ENCODE peak calls at places on chromosomes 3 and 15, in eight cellular contexts. E is HL-60; C is astrocyte of the spinal cord; X is lung; S is AG09309; N is fibroblast of pulmonary artery; K is CD8-positive, alpha-beta T cell; Q is WERI-Rb-1. A is an unnamed sample.

GRCh38 chr15:38398134-38398533 is 55.8 kb upstream of the FAM98B start:
- DNase-seq in Q (no peak), S (peak; percentile 89), K (no peak), X (no peak), C (peak; percentile 99), N (peak; percentile 94), E (no peak), A (no peak)

GRCh38 chr15:54618120-54618519 is 578.6 kb downstream of the RSL24D1 start:
- DNase-seq in S (no peak), E (no peak), N (no peak), X (no peak), Q (no peak), K (no peak), C (no peak), A (no peak)

GRCh38 chr3:27319304-27319703 is 49.9 kb downstream of the NEK10 start:
- DNase-seq in X (no peak), N (no peak), C (no peak), E (no peak), Q (no peak), K (no peak), S (no peak), A (no peak)

GRCh38 chr3:152738656-152739055 is 96.3 kb upstream of the P2RY1 start:
- DNase-seq in N (peak; percentile 81), S (no peak), K (no peak), X (no peak), C (peak; percentile 39), Q (no peak), E (no peak), A (no peak)

GRCh38 chr3:17032407-17033034 is 147.8 kb downstream of the PLCL2 start:
- DNase-seq in C (peak; percentile 54), E (peak; percentile 35), Q (no peak), K (no peak), X (no peak), N (peak; percentile 63), S (no peak), A (no peak)

GRCh38 chr3:65575376-65575840 is 463.3 kb downstream of the MAGI1 start:
- DNase-seq in E (no peak), X (no peak), C (peak; percentile 86), N (peak; percentile 75), S (peak; percentile 28), K (no peak), Q (no peak), A (no peak)

GRCh38 chr3:101170047-101170771 is 150.2 kb downstream of the IMPG2 start:
- DNase-seq in C (no peak), N (peak; percentile 22), X (no peak), Q (no peak), K (no peak), S (no peak), E (no peak), A (no peak)

GRCh38 chr3:20096135-20096685 is 56.0 kb downstream of the KAT2B start:
- DNase-seq in X (no peak), N (peak; percentile 69), Q (no peak), S (peak; percentile 24), K (no peak), C (no peak), E (no peak), A (no peak)

GRCh38 chr3:141454906-141455602 is 31.8 kb upstream of the RASA2 start:
- DNase-seq in K (peak; percentile 22), N (peak; percentile 89), C (peak; percentile 83), E (peak; percentile 53), X (no peak), S (peak; percentile 62), Q (peak; percentile 31), A (no peak)

GRCh38 chr3:191070201-191070600 is 128.8 kb upstream of the OSTN start:
- DNase-seq in E (no peak), S (peak; percentile 68), N (peak; percentile 84), C (peak; percentile 88), X (no peak), Q (no peak), K (no peak), A (no peak)

GRCh38 chr3:137946341-137946973 is 63.5 kb upstream of the CLDN18 start:
- DNase-seq in X (peak; percentile 38), N (peak; percentile 77), E (peak; percentile 45), S (peak; percentile 21), K (peak; percentile 47), Q (peak; percentile 76), C (peak; percentile 64), A (peak; percentile 34)

GRCh38 chr3:56624725-56625124 is 58.3 kb downstream of the TASOR start:
- DNase-seq in K (no peak), E (no peak), N (peak; percentile 41), Q (no peak), C (peak; percentile 15), S (peak; percentile 28), X (no peak), A (no peak)

GRCh38 chr3:108127301-108127988 is 36.6 kb upstream of the CD47 start:
- DNase-seq in K (peak; percentile 74), N (peak; percentile 7), E (peak; percentile 49), X (no peak), S (no peak), Q (no peak), C (no peak), A (no peak)

GRCh38 chr15:68303560-68304436 is 26.3 kb downstream of the FEM1B start:
- DNase-seq in X (peak; percentile 26), S (no peak), E (no peak), Q (no peak), N (no peak), C (no peak), K (peak; percentile 4), A (no peak)

GRCh38 chr3:119085070-119085439 is 50.4 kb upstream of the IGSF11 start:
- DNase-seq in K (no peak), E (no peak), Q (no peak), X (no peak), C (no peak), S (no peak), N (no peak), A (no peak)

GRCh38 chr15:68434021-68434420 is 2.1 kb upstream of the ITGA11 start:
- DNase-seq in S (no peak), Q (no peak), E (no peak), N (no peak), K (peak; percentile 3), C (no peak), X (peak; percentile 4), A (no peak)

GRCh38 chr15:39125904-39126303 is 455.0 kb upstream of the THBS1 start:
- DNase-seq in N (peak; percentile 69), K (peak; percentile 22), E (peak; percentile 21), C (peak; percentile 57), Q (peak; percentile 22), X (no peak), S (no peak), A (no peak)

GRCh38 chr3:13954266-13954665 is 74.4 kb upstream of the WNT7A start:
- DNase-seq in K (no peak), X (no peak), C (no peak), E (no peak), S (no peak), N (no peak), Q (no peak), A (no peak)

GRCh38 chr3:179373938-179374337 is 26.4 kb downstream of the MFN1 start:
- DNase-seq in N (no peak), Q (no peak), C (no peak), X (no peak), K (no peak), S (no peak), E (no peak), A (no peak)

GRCh38 chr3:105233056-105233455 is 133.7 kb upstream of the ALCAM start:
- DNase-seq in E (no peak), Q (no peak), C (no peak), X (no peak), N (peak; percentile 18), S (no peak), K (no peak), A (no peak)

GRCh38 chr3:104102386-104102785 is 1264.3 kb upstream of the ALCAM start:
- DNase-seq in X (no peak), N (peak; percentile 73), K (no peak), Q (peak; percentile 57), S (peak; percentile 4), C (peak; percentile 61), E (peak; percentile 33), A (no peak)

GRCh38 chr3:38136272-38136806 is 588 bp downstream of the ACAA1 start:
- DNase-seq in C (no peak), E (no peak), N (peak; percentile 40), S (no peak), K (peak; percentile 15), Q (no peak), X (no peak), A (peak; percentile 52)

GRCh38 chr3:110174908-110175307 is 837.6 kb upstream of the DPPA4 start:
- DNase-seq in Q (no peak), S (no peak), X (no peak), C (no peak), N (peak; percentile 43), K (no peak), E (no peak), A (no peak)

GRCh38 chr15:94168250-94168649 is 63.1 kb upstream of the MCTP2 start:
- DNase-seq in X (no peak), S (no peak), C (no peak), Q (no peak), K (no peak), E (peak; percentile 20), N (no peak), A (no peak)

GRCh38 chr3:69745503-69745902 is 6.2 kb downstream of the MITF start:
- DNase-seq in Q (no peak), X (no peak), S (no peak), C (no peak), E (no peak), N (no peak), K (no peak), A (no peak)

GRCh38 chr15:38085104-38085503 is 150.7 kb downstream of the TMCO5A start:
- DNase-seq in K (no peak), N (no peak), E (peak; percentile 42), S (no peak), Q (no peak), C (no peak), X (no peak), A (no peak)

GRCh38 chr3:187669675-187670504 is at the start of gene SST:
- DNase-seq in Q (peak; percentile 20), N (peak; percentile 66), S (no peak), E (peak; percentile 9), K (no peak), X (peak; percentile 33), C (peak; percentile 56), A (peak; percentile 74)

GRCh38 chr3:64278631-64279030 is 53.4 kb upstream of the PRICKLE2 start:
- DNase-seq in C (peak; percentile 32), N (peak; percentile 37), Q (no peak), K (no peak), E (no peak), X (no peak), S (no peak), A (no peak)
- TF ChIP-seq CTCF in C (no peak), N (no peak), Q (no peak), K (no peak), E (no peak), X (no peak), S (no peak), A (no peak)

GRCh38 chr3:32510075-32510724 is 7.5 kb upstream of the CMTM6 start:
- DNase-seq in C (peak; percentile 68), X (peak; percentile 64), S (no peak), K (peak; percentile 68), E (peak; percentile 76), Q (peak; percentile 68), N (peak; percentile 81), A (peak; percentile 65)
- TF ChIP-seq CTCF in C (peak; percentile 65), X (peak; percentile 86), S (peak; percentile 73), K (peak; percentile 83), E (peak; percentile 18), Q (peak; percentile 75), N (peak; percentile 80), A (peak; percentile 70)

GRCh38 chr3:193377591-193377990 is 962 bp downstream of the ATP13A5 start:
- DNase-seq in Q (no peak), E (no peak), X (no peak), K (no peak), C (no peak), S (no peak), N (no peak), A (no peak)
- TF ChIP-seq CTCF in Q (no peak), E (no peak), X (no peak), K (no peak), C (no peak), S (no peak), N (no peak), A (no peak)

GRCh38 chr3:49646236-49646635 is 27.9 kb upstream of the APEH start:
- DNase-seq in Q (no peak), X (no peak), S (no peak), N (no peak), E (no peak), C (no peak), K (no peak), A (no peak)
- TF ChIP-seq CTCF in Q (no peak), X (no peak), S (no peak), N (no peak), E (no peak), C (no peak), K (no peak), A (no peak)